ENCODE peak calls at places on chromosome 12, in four cellular contexts. F is dorsolateral prefrontal cortex, J is GM12891, W is amniotic epithelial cell. R is an unnamed sample.
A peak's percentile ranks its signal among the peaks of the same experiment; 100 is the strongest.

GRCh38 chr12:75488553-75488952 is 8.0 kb downstream of the GLIPR1 start:
- DNase-seq in F (no peak), W (peak; percentile 57), J (no peak), R (no peak)

GRCh38 chr12:67430708-67431335 is 161.7 kb downstream of the CAND1 start:
- DNase-seq in W (no peak), F (no peak), J (no peak), R (no peak)

GRCh38 chr12:59040043-59040442 is 119.7 kb upstream of the LRIG3 start:
- DNase-seq in W (peak; percentile 40), F (no peak), J (no peak), R (no peak)

GRCh38 chr12:69927145-69927544 is 102.1 kb downstream of the MYRFL start:
- DNase-seq in J (no peak), W (no peak), F (no peak), R (no peak)

GRCh38 chr12:109606261-109607028 is 32.9 kb downstream of the MVK start:
- DNase-seq in F (peak; percentile 53), W (peak; percentile 33), J (no peak), R (no peak)

GRCh38 chr12:32761716-32762115 is 6.0 kb upstream of the YARS2 start:
- DNase-seq in W (no peak), J (no peak), F (no peak), R (no peak)

GRCh38 chr12:14272954-14273910 is 92.2 kb upstream of the ATF7IP start:
- DNase-seq in F (no peak), J (no peak), W (no peak), R (no peak)

GRCh38 chr12:90399317-90399716 is 555.7 kb downstream of the CCER1 start:
- DNase-seq in J (no peak), F (no peak), W (peak; percentile 4), R (no peak)

GRCh38 chr12:3964404-3964803 is 91.2 kb upstream of the PARP11 start:
- DNase-seq in F (no peak), J (no peak), W (no peak), R (no peak)

GRCh38 chr12:68240079-68240478 is 13.3 kb downstream of the IL22 start:
- DNase-seq in F (peak; percentile 15), J (no peak), W (peak; percentile 78), R (no peak)

GRCh38 chr12:49349266-49349665 is 2.6 kb downstream of the DNAJC22 start:
- DNase-seq in F (no peak), W (no peak), J (no peak), R (no peak)

GRCh38 chr12:77062846-77063461 is 2.4 kb downstream of the E2F7 start:
- DNase-seq in W (peak; percentile 85), F (no peak), J (no peak), R (no peak)

GRCh38 chr12:57011438-57012424 is 4.6 kb downstream of the TAC3 start:
- DNase-seq in F (no peak), J (no peak), W (no peak), R (no peak)

GRCh38 chr12:42291680-42292079 is 34.2 kb downstream of the ZCRB1 start:
- DNase-seq in J (no peak), F (no peak), W (no peak), R (no peak)

GRCh38 chr12:63917864-63918742 is 73.6 kb downstream of the SRGAP1 start:
- DNase-seq in W (peak; percentile 99), J (no peak), F (no peak), R (no peak)

GRCh38 chr12:68622250-68622649 is 11.6 kb downstream of the RAP1B start:
- DNase-seq in W (peak; percentile 41), F (no peak), J (no peak), R (no peak)

GRCh38 chr12:124049451-124050094 is 76.6 kb downstream of the ZNF664 start:
- DNase-seq in J (no peak), W (peak; percentile 74), F (no peak), R (no peak)

GRCh38 chr12:79982371-79983062 is 47.6 kb upstream of the PPP1R12A start:
- DNase-seq in F (no peak), J (no peak), W (no peak), R (no peak)

GRCh38 chr12:113594967-113595366 is 123.3 kb upstream of the LHX5 start:
- DNase-seq in J (no peak), F (no peak), W (no peak), R (no peak)

GRCh38 chr12:70543444-70543843 is 93.8 kb downstream of the PTPRB start:
- DNase-seq in J (no peak), F (no peak), W (peak; percentile 91), R (no peak)

R was measured in stimulated activated CD4-positive, alpha-beta T cell treated with anti-CD3 and anti-CD28 coated beads, Interleukin-2, amount 100 ng/mL, for 48 hours.